ENCODE peak calls at places on chromosomes 11 and 22, in nine cellular contexts. E is upper lobe of right lung; Z is tibial artery; G is mammary epithelial cell; C is heart left ventricle; T is astrocyte; O is CD4-positive, CD25-positive, alpha-beta regulatory T cell; N is prostate gland; D is H9. Y is an unnamed sample. For H3K9me3, the result is how much of the 10 kb centered on the place peaks cover.

GRCh38 chr11:87097582-87097981 is 59.8 kb downstream of the TMEM135 start:
- DNase-seq in T (peak), C (peak), N (no peak), O (peak), D (peak), Z (no peak), G (peak), E (no peak), Y (no peak)

GRCh38 chr22:39947488-39948216 is 12.5 kb upstream of the TMA7B start:
- DNase-seq in Z (no peak), G (no peak), O (no peak), E (peak), C (no peak), D (no peak), N (no peak), T (no peak), Y (no peak)

GRCh38 chr11:8383627-8384026 is 119.9 kb upstream of the LMO1 start:
- DNase-seq in Z (no peak), N (no peak), O (no peak), G (no peak), T (no peak), E (no peak), C (no peak), D (no peak), Y (no peak)

GRCh38 chr11:128521697-128522062 is 65.7 kb downstream of the ETS1 start:
- DNase-seq in Z (no peak), C (no peak), D (no peak), G (no peak), O (no peak), N (no peak), E (peak), T (no peak), Y (no peak)

GRCh38 chr11:5004429-5005274 is 10.0 kb downstream of the OR51L1 start:
- DNase-seq in O (no peak), T (peak), E (no peak), C (no peak), N (peak), G (peak), D (peak), Z (no peak), Y (no peak)

GRCh38 chr22:45207533-45207932 is 33.2 kb downstream of the KIAA0930 start:
- DNase-seq in G (no peak), Z (no peak), C (no peak), O (no peak), T (no peak), N (no peak), E (no peak), D (no peak), Y (no peak)

GRCh38 chr22:28759861-28760560 is 12.5 kb upstream of the CCDC117 start:
- DNase-seq in C (no peak), T (no peak), D (peak), N (no peak), Z (no peak), O (no peak), G (peak), E (no peak), Y (no peak)

GRCh38 chr11:119625206-119625988 is 103.6 kb downstream of the NECTIN1 start:
- DNase-seq in N (no peak), D (peak), E (no peak), Z (no peak), G (no peak), T (no peak), C (no peak), O (no peak), Y (no peak)

GRCh38 chr22:23282089-23282501 is 101.8 kb downstream of the BCR start:
- DNase-seq in C (peak), Z (peak), T (peak), G (peak), N (peak), D (no peak), E (peak), O (no peak), Y (no peak)

GRCh38 chr11:12184696-12185095 is 74.3 kb downstream of the MICAL2 start:
- DNase-seq in E (no peak), C (no peak), D (no peak), T (no peak), G (no peak), Z (no peak), O (no peak), N (no peak), Y (no peak)

GRCh38 chr11:102438311-102439062 is 14.1 kb downstream of the TMEM123 start:
- DNase-seq in Z (no peak), O (no peak), N (no peak), T (no peak), G (no peak), C (no peak), D (no peak), E (peak), Y (no peak)

DNA sequence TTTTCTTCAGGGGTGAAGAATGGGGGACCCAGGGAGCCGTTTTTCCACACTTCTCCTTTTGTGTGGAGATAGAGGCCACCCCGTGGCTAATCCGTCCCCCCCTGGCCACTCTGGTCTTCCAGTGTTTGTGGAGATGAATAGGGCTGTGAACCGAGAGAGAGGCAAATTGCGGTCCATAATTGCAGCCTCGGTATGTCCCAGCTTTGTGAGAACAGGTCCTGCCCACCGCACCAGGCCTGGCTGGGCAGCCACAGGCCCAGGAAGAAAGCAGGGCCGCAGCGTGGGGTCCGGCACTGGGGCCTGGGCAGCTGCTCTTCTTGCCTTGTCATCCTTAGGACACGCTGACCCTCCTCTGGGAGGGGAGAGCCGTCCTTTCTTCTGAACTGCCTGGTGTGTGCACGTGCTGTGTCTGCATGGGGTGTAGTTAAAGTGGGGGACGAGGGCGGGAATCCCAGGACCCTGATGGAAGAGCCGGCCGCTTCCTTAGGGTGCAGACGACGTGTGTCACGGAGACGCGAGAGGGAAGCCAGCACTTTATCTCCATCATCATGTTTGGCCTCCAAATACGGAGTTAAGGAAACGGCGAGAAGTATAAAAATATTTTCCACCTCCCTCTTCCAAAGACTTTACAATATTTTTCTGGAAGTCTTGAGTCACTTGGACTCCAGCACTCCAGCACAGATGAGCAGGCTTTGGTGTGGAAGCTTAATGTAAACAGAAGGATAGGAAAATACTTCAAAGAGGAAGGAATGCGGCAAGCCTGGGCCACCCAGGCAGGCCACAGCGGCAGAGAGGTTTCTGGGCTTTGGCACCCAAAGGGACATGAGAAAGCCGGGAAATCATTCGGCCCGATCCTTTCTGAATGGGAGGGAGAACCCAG is 1248.4 kb downstream of the BRD1 start:
- DNase-seq in D (no peak), G (no peak), T (peak), O (no peak), E (no peak), Z (no peak), C (no peak), N (no peak), Y (no peak)
- H3K9me3 ChIP-seq in D (under half), G (under half), T (under half), O (under half), E (under half), Z (under half), C (under half), N (under half), Y (under half)

DNA sequence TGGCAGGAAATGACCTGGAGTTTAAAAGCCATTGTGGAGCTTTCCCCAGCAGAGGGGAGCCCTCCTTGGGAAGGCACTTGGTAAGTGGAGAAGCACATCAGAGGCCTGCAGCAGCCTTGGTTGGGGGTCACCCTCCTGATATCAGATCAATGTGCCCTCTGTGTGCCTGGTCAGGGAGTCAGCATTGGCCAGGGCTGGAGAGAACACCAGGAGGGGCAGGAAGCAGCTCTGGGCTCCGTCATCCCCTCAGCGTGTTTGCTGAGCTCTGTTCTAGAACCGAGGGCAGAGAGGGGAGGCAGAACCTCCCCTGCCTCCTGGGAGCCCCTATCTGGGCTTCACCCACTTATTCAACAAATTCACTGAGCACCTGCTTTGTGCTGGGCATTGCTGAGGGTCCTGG is 846.0 kb downstream of the TBC1D22A start:
- DNase-seq in T (no peak), G (no peak), N (no peak), Z (no peak), E (peak), D (no peak), C (no peak), O (no peak), Y (no peak)
- H3K9me3 ChIP-seq in T (under half), G (half or more), N (under half), Z (under half), E (under half), D (under half), C (under half), O (under half), Y (under half)

GRCh38 chr11:2647167-2647566 is 52.6 kb downstream of the KCNQ1OT1 start:
- DNase-seq in C (no peak), T (no peak), N (no peak), O (no peak), D (no peak), E (no peak), Z (no peak), G (no peak), Y (no peak)

GRCh38 chr11:2645779-2646118 is 54.0 kb downstream of the KCNQ1OT1 start:
- DNase-seq in T (no peak), E (no peak), C (no peak), O (no peak), D (no peak), Z (no peak), N (no peak), G (no peak), Y (no peak)

GRCh38 chr11:2641623-2642022 is 58.2 kb downstream of the KCNQ1OT1 start:
- DNase-seq in E (no peak), O (no peak), G (no peak), C (no peak), Z (no peak), D (no peak), N (no peak), T (no peak), Y (no peak)

GRCh38 chr11:2644844-2645778 is 54.7 kb downstream of the KCNQ1OT1 start:
- DNase-seq in C (no peak), G (no peak), N (no peak), Z (no peak), O (no peak), T (no peak), E (no peak), D (no peak), Y (no peak)

DNA sequence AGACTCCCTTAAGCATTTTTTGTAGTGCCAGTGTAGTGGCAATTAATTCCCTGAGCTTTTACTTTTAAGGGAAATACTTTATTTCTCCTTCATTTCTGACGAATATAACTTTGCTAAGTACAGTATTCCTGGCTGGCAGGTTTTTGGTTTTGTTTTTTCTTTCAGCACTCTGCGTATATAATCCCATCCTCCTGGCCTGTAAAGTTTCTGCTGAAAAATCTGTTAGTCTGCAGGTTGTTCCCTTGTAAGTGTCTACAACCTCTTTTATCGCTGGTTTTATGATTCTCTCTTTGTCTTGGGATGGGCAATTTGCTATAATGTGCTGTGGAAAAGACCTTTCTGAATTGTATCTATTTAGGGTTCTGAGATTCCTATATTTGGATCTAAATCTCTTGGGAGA is 56.0 kb downstream of the KCNQ1OT1 start:
- DNase-seq in T (no peak), N (no peak), E (no peak), D (no peak), Z (no peak), C (no peak), O (no peak), G (no peak), Y (no peak)
- H3K9me3 ChIP-seq in T (under half), N (under half), E (under half), D (half or more), Z (under half), C (half or more), O (under half), G (under half), Y (under half)

DNA sequence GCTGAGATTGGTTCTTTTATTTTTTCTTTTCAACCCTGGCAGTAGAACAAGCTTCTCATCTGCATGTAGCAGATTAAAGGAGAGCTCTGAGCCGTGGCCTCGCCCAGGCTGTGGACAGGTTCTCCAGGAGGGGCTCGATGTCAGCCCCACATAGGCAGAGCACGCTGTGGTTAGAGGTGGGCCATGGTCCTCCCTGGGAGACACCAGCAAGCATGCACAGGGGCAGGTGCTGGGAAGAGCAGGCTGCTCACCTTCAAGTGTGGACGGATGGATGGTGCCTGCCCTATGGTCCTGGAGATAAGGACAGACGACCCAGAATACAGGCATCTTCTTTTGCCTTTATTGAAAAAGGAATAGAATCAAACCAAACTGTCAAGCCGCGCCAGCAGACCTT is 634.8 kb downstream of the BRD1 start:
- DNase-seq in O (no peak), T (no peak), G (no peak), E (peak), N (no peak), C (no peak), D (no peak), Z (no peak), Y (no peak)
- H3K9me3 ChIP-seq in O (under half), T (under half), G (half or more), E (under half), N (under half), C (under half), D (under half), Z (under half), Y (under half)

DNA sequence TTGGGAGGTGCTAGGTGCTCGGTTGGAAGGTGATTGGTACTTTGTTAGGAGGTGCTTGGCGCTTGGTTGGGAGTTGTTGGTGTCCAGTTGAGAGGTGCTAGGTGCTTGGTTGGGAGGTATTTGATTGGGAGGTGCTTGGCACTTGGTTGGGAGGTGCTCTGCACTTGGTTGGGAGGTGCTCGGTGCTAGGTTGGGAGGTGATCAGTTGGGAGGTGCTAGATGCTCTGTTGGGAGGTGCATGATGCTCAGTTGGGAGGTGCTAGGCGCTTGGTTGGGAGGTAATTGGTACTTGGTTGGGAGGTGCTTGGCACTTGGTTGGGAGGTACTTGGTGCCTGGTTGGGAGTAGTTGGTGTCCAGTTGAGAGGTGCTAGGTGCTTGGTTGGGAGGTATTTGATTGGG is 40.2 kb downstream of the LRP5 start:
- DNase-seq in Z (no peak), N (no peak), D (no peak), E (no peak), C (no peak), O (no peak), T (no peak), G (no peak), Y (no peak)
- H3K9me3 ChIP-seq in Z (under half), N (under half), D (under half), E (under half), C (under half), O (under half), T (under half), G (under half), Y (under half)

DNA sequence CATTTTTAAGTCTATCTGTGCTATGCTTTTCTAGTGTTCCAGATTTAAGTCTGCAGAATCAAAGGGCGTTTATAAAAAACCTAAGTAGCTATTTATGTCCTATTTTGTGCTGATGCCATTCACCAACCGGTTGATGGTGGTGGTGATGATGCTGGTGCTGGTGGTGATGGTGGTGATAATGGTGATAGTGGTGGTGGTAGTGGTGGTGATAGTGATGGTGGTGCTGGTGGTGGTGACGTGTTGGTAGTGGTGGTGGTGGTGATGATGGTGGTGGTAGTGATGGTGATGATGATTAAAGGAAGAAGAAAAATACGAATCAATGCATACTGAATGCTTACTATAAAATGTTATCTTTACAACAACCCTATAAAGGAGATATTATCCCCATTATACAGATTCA is 178.2 kb downstream of the OPCML start:
- DNase-seq in T (no peak), E (no peak), G (no peak), C (no peak), N (no peak), Z (no peak), D (no peak), O (no peak), Y (no peak)
- H3K9me3 ChIP-seq in T (under half), E (under half), G (under half), C (under half), N (under half), Z (under half), D (under half), O (under half), Y (under half)

GRCh38 chr11:38345286-38345685 is 1747.2 kb upstream of the RAG2 start:
- DNase-seq in T (peak), D (no peak), O (no peak), Z (no peak), N (no peak), E (no peak), G (peak), C (no peak), Y (no peak)
- H3K9me3 ChIP-seq in T (under half), D (under half), O (under half), Z (under half), N (under half), E (under half), G (under half), C (under half), Y (under half)

DNA sequence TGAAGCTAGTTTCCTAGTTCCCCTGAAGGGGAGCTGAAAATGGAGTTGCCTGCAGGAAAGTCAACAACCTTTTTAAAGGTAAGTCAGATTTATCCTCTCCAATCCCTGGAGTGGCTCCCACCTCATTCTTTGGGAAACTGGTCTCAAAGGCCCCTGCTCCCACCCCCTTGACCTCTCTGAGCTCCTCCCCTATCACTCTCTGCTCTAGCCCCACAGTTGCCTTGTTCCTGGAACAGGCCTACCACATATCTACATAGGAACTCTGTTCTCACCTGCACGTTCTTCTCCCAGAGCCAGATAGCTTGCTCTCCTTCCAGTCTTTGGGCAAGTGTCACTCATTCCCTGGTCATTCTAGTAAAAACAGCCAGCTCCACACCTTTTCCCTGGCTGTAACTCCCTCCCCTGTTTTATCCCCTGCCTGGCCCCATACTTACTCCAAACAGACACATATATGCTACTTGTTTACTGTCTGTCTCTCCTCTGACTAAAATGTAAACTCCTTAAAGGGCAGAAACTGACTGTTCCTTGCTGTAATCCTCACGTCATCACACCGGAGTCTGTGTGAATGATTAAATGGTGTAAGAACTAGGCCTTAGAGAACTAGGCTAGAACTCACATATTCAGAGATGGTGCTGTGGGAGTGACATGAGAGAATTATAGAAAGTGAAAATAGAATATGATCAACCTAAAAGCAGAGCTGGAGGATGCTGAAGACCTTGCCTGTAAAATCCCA is 53.3 kb downstream of the TCF20 start:
- DNase-seq in T (no peak), D (no peak), E (no peak), N (no peak), O (peak), C (no peak), Z (no peak), G (no peak), Y (no peak)
- H3K9me3 ChIP-seq in T (under half), D (under half), E (under half), N (under half), O (under half), C (under half), Z (under half), G (under half), Y (under half)

Y was measured in T-helper 17 cell.